ENCODE peak calls at places on chromosomes 5 and 9, in seven cellular contexts. P, T, H, V, Q, I and O are unnamed samples.

GRCh38 chr9:111231801-111232580 is 98.0 kb downstream of the OR2K2 start:
- DNase-seq in P (no peak), T (no peak), H (no peak), V (no peak), Q (peak), I (no peak), O (no peak)

GRCh38 chr5:173858675-173859121 is 29.5 kb upstream of the CPEB4 start:
- DNase-seq in P (no peak), T (no peak), H (no peak), V (no peak), Q (no peak), I (no peak), O (no peak)

GRCh38 chr9:129232839-129233568 is 54.9 kb upstream of the IER5L start:
- DNase-seq in P (no peak), T (no peak), H (no peak), V (no peak), Q (no peak), I (no peak), O (no peak)

GRCh38 chr5:81717221-81717620 is 33.7 kb downstream of the SSBP2 start:
- DNase-seq in P (no peak), T (no peak), H (no peak), V (no peak), Q (no peak), I (no peak), O (no peak)

GRCh38 chr9:113906411-113907110 is 30.5 kb downstream of the ZNF618 start:
- DNase-seq in P (no peak), T (no peak), H (no peak), V (no peak), Q (no peak), I (no peak), O (peak)

GRCh38 chr9:98678244-98678842 is 30.4 kb downstream of the GABBR2 start:
- DNase-seq in P (no peak), T (no peak), H (peak), V (peak), Q (peak), I (no peak), O (peak)

GRCh38 chr9:15079989-15080388 is 169.8 kb upstream of the FREM1 start:
- DNase-seq in P (no peak), T (no peak), H (no peak), V (no peak), Q (no peak), I (no peak), O (no peak)

GRCh38 chr9:107660976-107661375 is 171.4 kb upstream of the KLF4 start:
- DNase-seq in P (no peak), T (no peak), H (no peak), V (no peak), Q (no peak), I (no peak), O (no peak)

GRCh38 chr5:53100606-53101005 is 9.0 kb downstream of the MOCS2 start:
- DNase-seq in P (no peak), T (no peak), H (no peak), V (no peak), Q (no peak), I (no peak), O (no peak)

GRCh38 chr9:126668058-126668457 is 54.3 kb downstream of the LMX1B start:
- DNase-seq in P (no peak), T (no peak), H (no peak), V (no peak), Q (no peak), I (no peak), O (no peak)